ENCODE peak calls at places on chromosome 10, in seven cellular contexts. O, I, S, W, L, N and P are unnamed samples. For H3K4me1, the result is how much of the 10 kb centered on the place peaks cover.

GRCh38 chr10:23157691-23158369 is 34.3 kb upstream of the PTF1A start:
- DNase-seq in L (no peak), S (no peak), W (no peak), I (peak), O (no peak), N (no peak), P (no peak)

GRCh38 chr10:93065675-93066543 is 5.3 kb downstream of the CYP26C1 start:
- DNase-seq in N (no peak), I (no peak), O (no peak), W (no peak), L (no peak), S (no peak), P (no peak)

GRCh38 chr10:99280472-99280871 is 44.8 kb upstream of the HPSE2 start:
- DNase-seq in O (no peak), I (no peak), S (no peak), W (no peak), L (no peak), N (no peak), P (no peak)

GRCh38 chr10:28839600-28840007 is 162.3 kb downstream of the BAMBI start:
- DNase-seq in W (peak), O (no peak), N (no peak), S (no peak), I (peak), L (peak), P (peak)

GRCh38 chr10:24456319-24456718 is 247.4 kb downstream of the KIAA1217 start:
- DNase-seq in N (no peak), L (no peak), S (no peak), W (no peak), I (peak), O (no peak), P (no peak)

GRCh38 chr10:129870926-129871660 is 93.0 kb downstream of the EBF3 start:
- DNase-seq in O (peak), W (no peak), L (no peak), I (no peak), N (no peak), S (no peak), P (no peak)

GRCh38 chr10:83357004-83357403 is 782.3 kb upstream of the GHITM start:
- DNase-seq in I (no peak), W (no peak), O (no peak), S (no peak), L (no peak), N (no peak), P (no peak)

GRCh38 chr10:75592014-75592842 is 160.8 kb downstream of the LRMDA start:
- DNase-seq in S (no peak), W (no peak), O (no peak), N (no peak), L (no peak), I (no peak), P (no peak)

GRCh38 chr10:121152033-121152432 is 300.9 kb downstream of the WDR11 start:
- DNase-seq in L (no peak), W (no peak), N (no peak), S (no peak), O (no peak), I (no peak), P (no peak)

GRCh38 chr10:59047180-59047579 is 129.3 kb upstream of the PHYHIPL start:
- DNase-seq in I (no peak), L (no peak), W (no peak), O (no peak), S (peak), N (no peak), P (no peak)

GRCh38 chr10:58373446-58373834 is 11.8 kb upstream of the TFAM start:
- DNase-seq in N (no peak), O (no peak), S (no peak), L (no peak), I (peak), W (no peak), P (no peak)

GRCh38 chr10:124544711-124545110 is 83.1 kb downstream of the LHPP start:
- DNase-seq in N (no peak), L (no peak), I (no peak), O (no peak), W (no peak), S (no peak), P (no peak)

GRCh38 chr10:11898372-11899066 is 75.4 kb downstream of the PROSER2 start:
- DNase-seq in L (no peak), N (no peak), S (peak), O (no peak), W (peak), I (peak), P (no peak)

GRCh38 chr10:24703700-24704099 is 20.0 kb downstream of the ARHGAP21 start:
- DNase-seq in I (peak), O (peak), S (no peak), W (no peak), N (no peak), L (no peak), P (no peak)

GRCh38 chr10:24483701-24484100 is 240.0 kb downstream of the ARHGAP21 start:
- DNase-seq in S (peak), N (peak), O (no peak), I (peak), W (no peak), L (no peak), P (peak)

GRCh38 chr10:14645239-14645960 is 129.3 kb downstream of the FAM107B start:
- DNase-seq in N (no peak), O (no peak), S (no peak), W (no peak), I (no peak), L (no peak), P (no peak)

GRCh38 chr10:30747633-30748032 is 118.1 kb upstream of the LYZL2 start:
- DNase-seq in W (no peak), N (no peak), I (peak), O (no peak), S (no peak), L (no peak), P (no peak)

GRCh38 chr10:19832624-19833507 is 16.6 kb downstream of the PLXDC2 start:
- DNase-seq in W (no peak), L (no peak), I (peak), S (no peak), O (no peak), N (peak), P (no peak)

GRCh38 chr10:113360870-113361269 is 192.0 kb upstream of the HABP2 start:
- DNase-seq in O (no peak), S (no peak), I (no peak), L (no peak), W (no peak), N (no peak), P (no peak)

GRCh38 chr10:97922378-97922758 is 72.7 kb downstream of the GOLGA7B start:
- DNase-seq in I (no peak), L (no peak), S (no peak), O (no peak), N (no peak), W (no peak), P (no peak)

GRCh38 chr10:48501806-48502771 is 102.8 kb downstream of the ARHGAP22 start:
- DNase-seq in S (no peak), L (no peak), W (peak), I (no peak), N (no peak), O (no peak), P (peak)

GRCh38 chr10:35437829-35438228 is 101.5 kb downstream of the CCNY start:
- DNase-seq in I (no peak), S (no peak), O (no peak), N (no peak), L (no peak), W (no peak), P (no peak)

GRCh38 chr10:28743576-28743975 is 66.3 kb downstream of the BAMBI start:
- DNase-seq in I (no peak), W (no peak), L (no peak), N (no peak), S (peak), O (no peak), P (no peak)

GRCh38 chr10:9301148-9301547 is 1246.7 kb downstream of the GATA3 start:
- DNase-seq in W (no peak), S (no peak), I (no peak), O (no peak), N (no peak), L (no peak), P (no peak)

GRCh38 chr10:6162589-6163356 is 40.0 kb upstream of the PFKFB3 start:
- DNase-seq in L (peak), I (no peak), O (no peak), N (no peak), S (no peak), W (no peak), P (peak)

GRCh38 chr10:69332278-69333010 is 54.1 kb downstream of the HK1 start:
- DNase-seq in L (no peak), O (no peak), S (no peak), W (no peak), N (no peak), I (no peak), P (peak)

GRCh38 chr10:131049051-131049450 is 262.5 kb downstream of the TCERG1L start:
- DNase-seq in S (no peak), W (no peak), L (no peak), N (no peak), I (no peak), O (no peak), P (no peak)

GRCh38 chr10:122034149-122034756 is 45.3 kb downstream of the TACC2 start:
- DNase-seq in S (no peak), I (peak), O (no peak), L (no peak), N (peak), W (no peak), P (peak)

GRCh38 chr10:125057158-125058001 is 103.0 kb downstream of the CTBP2 start:
- DNase-seq in O (peak), S (no peak), N (no peak), L (peak), W (no peak), I (peak), P (peak)

GRCh38 chr10:51170518-51171245 is 96.4 kb downstream of the PRKG1 start:
- DNase-seq in N (no peak), S (no peak), W (no peak), L (no peak), I (peak), O (no peak), P (no peak)

GRCh38 chr10:17286562-17287089 is 58.6 kb downstream of the VIM start:
- DNase-seq in W (no peak), S (no peak), L (no peak), N (no peak), O (no peak), I (no peak), P (no peak)

GRCh38 chr10:84368828-84369227 is 40.4 kb downstream of the CCSER2 start:
- DNase-seq in S (no peak), I (no peak), N (no peak), O (no peak), W (no peak), L (no peak), P (no peak)

GRCh38 chr10:48470115-48470892 is 134.6 kb downstream of the ARHGAP22 start:
- DNase-seq in S (no peak), W (peak), O (no peak), L (no peak), I (peak), N (no peak), P (peak)

GRCh38 chr10:120260446-120260845 is 196.6 kb upstream of the PLPP4 start:
- DNase-seq in O (no peak), I (no peak), N (no peak), W (no peak), S (no peak), L (no peak), P (no peak)

GRCh38 chr10:11902646-11903045 is 79.5 kb downstream of the PROSER2 start:
- DNase-seq in W (peak), S (no peak), L (no peak), O (no peak), I (no peak), N (no peak), P (no peak)

DNA sequence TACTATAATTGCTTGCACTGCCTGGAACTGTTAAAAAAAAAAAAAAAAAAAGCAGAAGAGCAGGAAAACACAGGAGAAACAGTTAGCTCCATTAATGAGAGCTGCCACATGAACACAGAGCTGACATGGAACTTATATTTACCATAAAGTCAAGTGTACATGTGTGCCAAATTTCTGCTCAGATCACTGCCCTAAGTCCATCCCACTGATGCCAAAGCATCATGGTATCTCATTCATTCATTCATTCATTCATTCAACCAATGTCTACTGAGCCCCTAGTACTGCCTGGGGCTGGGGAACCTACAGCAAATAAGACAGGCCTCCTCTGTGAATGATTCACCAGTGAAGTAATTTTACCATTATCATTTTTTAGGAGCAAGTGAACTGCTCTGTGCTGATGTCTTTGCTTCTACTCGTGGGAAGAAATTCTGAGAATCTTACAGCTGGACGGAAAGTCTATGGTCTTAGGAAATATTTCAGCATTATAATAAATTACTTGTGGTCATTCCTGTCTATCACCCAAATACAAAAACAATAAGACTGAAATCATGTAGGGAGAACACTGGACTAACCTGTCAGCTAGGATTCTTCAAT is 58.8 kb upstream of the ABLIM1 start:
- DNase-seq in S (no peak), I (peak), O (no peak), W (no peak), L (no peak), N (no peak), P (no peak)
- H3K4me3 ChIP-seq in S (no peak), I (no peak), O (no peak), W (no peak), L (no peak), N (no peak), P (no peak)

GRCh38 chr10:86666538-86666937 is 1.8 kb upstream of the LDB3 start:
- DNase-seq in I (no peak), N (no peak), S (no peak), O (no peak), L (no peak), W (no peak), P (no peak)
- H3K4me1 ChIP-seq in I (under half), N (under half), S (under half), O (under half), L (half or more), W (under half), P (under half)

GRCh38 chr10:3460420-3461128 is 288.0 kb upstream of the PITRM1 start:
- DNase-seq in O (no peak), L (no peak), N (no peak), I (no peak), S (no peak), W (no peak), P (no peak)

GRCh38 chr10:3452683-3453388 is 280.3 kb upstream of the PITRM1 start:
- DNase-seq in L (no peak), N (no peak), I (peak), S (no peak), O (peak), W (no peak), P (peak)

GRCh38 chr10:3452234-3452633 is 279.7 kb upstream of the PITRM1 start:
- DNase-seq in W (no peak), N (no peak), S (no peak), L (no peak), O (no peak), I (peak), P (peak)

GRCh38 chr10:3451516-3452185 is 279.1 kb upstream of the PITRM1 start:
- DNase-seq in W (no peak), L (no peak), O (no peak), N (no peak), I (no peak), S (no peak), P (no peak)

DNA sequence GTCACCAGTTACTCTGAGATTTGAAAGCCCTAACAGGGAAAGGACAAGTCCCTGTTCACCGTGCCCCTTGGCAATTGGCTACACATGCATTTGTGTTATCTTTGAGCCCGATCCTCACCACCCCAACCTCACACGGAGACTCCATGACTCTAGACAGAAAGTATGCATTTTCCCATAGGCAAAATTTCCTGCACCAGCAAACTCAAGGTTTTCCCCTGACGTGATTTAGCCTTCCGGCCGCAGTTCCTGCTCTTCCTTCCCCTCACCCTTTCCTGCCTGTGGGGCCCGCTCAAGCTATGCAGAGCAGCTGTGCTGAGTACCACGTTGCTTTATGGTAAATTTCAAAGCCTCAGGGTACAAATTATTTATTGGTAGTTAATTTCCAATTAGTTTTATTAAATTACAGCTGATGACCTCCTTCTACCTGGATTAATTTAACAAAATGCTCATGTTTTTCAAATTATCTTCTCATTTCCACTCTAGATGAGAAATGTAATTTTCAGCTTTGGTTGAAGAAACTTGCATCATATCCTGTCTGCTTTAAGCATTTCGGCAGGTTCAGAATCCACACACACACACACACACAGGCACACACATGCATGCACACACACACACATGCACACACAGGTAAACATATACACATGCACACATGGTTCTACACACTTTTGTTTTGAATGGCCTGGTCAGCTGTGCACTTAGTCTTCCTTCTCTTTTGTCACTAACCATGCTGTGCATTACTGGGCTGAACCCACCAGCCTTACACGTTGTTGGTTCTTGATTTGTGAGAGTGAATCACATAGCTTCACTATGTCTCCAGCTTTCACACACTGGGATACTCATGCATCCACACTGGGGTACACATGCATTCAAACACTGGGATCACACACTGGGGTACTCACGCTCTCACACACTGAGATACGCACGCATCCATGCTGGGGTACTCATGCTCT is 283.1 kb upstream of the PITRM1 start:
- DNase-seq in S (no peak), I (peak), L (no peak), O (no peak), N (no peak), W (no peak), P (peak)
- TF ChIP-seq CTCF in S (no peak), I (no peak), L (no peak), O (no peak), N (no peak), W (no peak), P (no peak)

DNA sequence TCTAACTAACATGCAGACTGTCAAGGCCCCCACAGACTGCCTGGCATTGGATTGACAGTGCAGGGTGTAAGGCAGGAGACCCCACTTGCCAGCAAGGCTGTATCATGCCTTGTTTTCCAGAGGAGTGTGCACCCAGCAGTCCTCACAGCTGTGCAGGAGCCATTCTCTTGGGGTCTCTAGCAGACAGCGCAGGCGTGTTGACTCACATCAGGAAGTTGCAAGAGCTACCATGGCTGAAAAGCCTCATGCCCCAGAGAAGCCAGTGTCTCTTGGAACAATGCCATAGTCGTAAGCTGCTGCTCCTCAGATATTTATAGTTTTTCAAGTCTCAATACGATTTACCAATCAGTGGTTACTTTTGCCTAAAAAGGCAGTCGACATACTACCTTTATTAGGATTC is 407.9 kb downstream of the PARD3 start:
- DNase-seq in O (no peak), N (no peak), S (no peak), I (peak), W (no peak), L (no peak), P (no peak)
- H3K4me3 ChIP-seq in O (no peak), N (no peak), S (no peak), I (no peak), W (no peak), L (no peak), P (no peak)

GRCh38 chr10:132384618-132385510 is 12.1 kb upstream of the PWWP2B start:
- DNase-seq in N (no peak), I (no peak), W (peak), O (no peak), S (no peak), L (no peak), P (no peak)

GRCh38 chr10:132381726-132382125 is 15.3 kb upstream of the PWWP2B start:
- DNase-seq in O (no peak), W (peak), S (no peak), I (no peak), L (no peak), N (no peak), P (no peak)

GRCh38 chr10:132383026-132383565 is 13.9 kb upstream of the PWWP2B start:
- DNase-seq in I (no peak), O (no peak), S (no peak), N (no peak), L (peak), W (peak), P (no peak)

GRCh38 chr10:132383751-132384181 is 13.2 kb upstream of the PWWP2B start:
- DNase-seq in O (no peak), I (no peak), W (peak), S (no peak), N (no peak), L (no peak), P (no peak)

GRCh38 chr10:132382231-132382922 is 14.6 kb upstream of the PWWP2B start:
- DNase-seq in W (peak), L (no peak), O (no peak), S (no peak), N (no peak), I (peak), P (no peak)
- H3K4me1 ChIP-seq in W (under half), L (under half), O (under half), S (under half), N (under half), I (under half), P (under half)

GRCh38 chr10:62393237-62393636 is 19.1 kb downstream of the ZNF365 start:
- DNase-seq in S (no peak), I (no peak), W (no peak), O (no peak), N (no peak), L (no peak), P (no peak)
- TF ChIP-seq CTCF in S (no peak), I (no peak), W (no peak), O (no peak), N (no peak), L (no peak), P (no peak)

GRCh38 chr10:114525368-114525949 is 121.2 kb upstream of the AFAP1L2 start:
- DNase-seq in S (no peak), W (no peak), O (no peak), N (no peak), I (no peak), L (no peak), P (no peak)
- H3K4me3 ChIP-seq in S (no peak), W (peak), O (peak), N (peak), I (no peak), L (peak), P (peak)